ENCODE peak calls at places on chromosomes 5 and 9, in eight cellular contexts. Y is BJ, F is iPS DF 6.9, K is GM12891, R is dorsolateral prefrontal cortex, O is COR-L47, L is A673, S is RPMI8226. M is an unnamed sample.

GRCh38 chr9:6715755-6716643 is 41.8 kb upstream of the KDM4C start:
- DNase-seq in Y (no peak), F (no peak), K (no peak), R (no peak), O (peak), L (no peak), S (peak), M (peak)

GRCh38 chr5:132394681-132395259 is 25.3 kb downstream of the SLC22A5 start:
- DNase-seq in Y (no peak), F (no peak), K (no peak), R (no peak), O (no peak), L (no peak), S (no peak), M (no peak)

GRCh38 chr9:38027714-38028113 is 41.3 kb downstream of the SHB start:
- DNase-seq in Y (no peak), F (no peak), K (no peak), R (no peak), O (peak), L (no peak), S (no peak), M (no peak)

GRCh38 chr5:173704615-173705511 is 88.4 kb upstream of the BOD1 start:
- DNase-seq in Y (no peak), F (no peak), K (no peak), R (no peak), O (no peak), L (no peak), S (no peak), M (no peak)

GRCh38 chr5:35618791-35619190 is 1.1 kb downstream of the SPEF2 start:
- DNase-seq in Y (no peak), F (no peak), K (no peak), R (no peak), O (no peak), L (no peak), S (no peak), M (peak)

GRCh38 chr9:97766092-97766491 is 69.0 kb upstream of the XPA start:
- DNase-seq in Y (peak), F (no peak), K (no peak), R (no peak), O (no peak), L (no peak), S (no peak), M (no peak)

GRCh38 chr5:98570661-98571181 is 202.7 kb upstream of the RGMB start:
- DNase-seq in Y (peak), F (no peak), K (no peak), R (no peak), O (no peak), L (no peak), S (no peak), M (no peak)

GRCh38 chr5:108360280-108360679 is 21.6 kb downstream of the FBXL17 start:
- DNase-seq in Y (no peak), F (no peak), K (no peak), R (no peak), O (no peak), L (no peak), S (no peak), M (no peak)

GRCh38 chr9:125241863-125242739 is 958 bp upstream of the HSPA5 start:
- DNase-seq in Y (no peak), F (no peak), K (no peak), R (peak), O (no peak), L (peak), S (no peak), M (peak)

GRCh38 chr5:622359-622758 is 10.2 kb downstream of the CEP72 start:
- DNase-seq in Y (no peak), F (no peak), K (no peak), R (no peak), O (no peak), L (no peak), S (no peak), M (no peak)

GRCh38 chr5:45252991-45253390 is 443.2 kb downstream of the HCN1 start:
- DNase-seq in Y (no peak), F (no peak), K (no peak), R (no peak), O (no peak), L (peak), S (no peak), M (no peak)

GRCh38 chr9:32587901-32588300 is 14.9 kb upstream of the NDUFB6 start:
- DNase-seq in Y (no peak), F (no peak), K (no peak), R (no peak), O (no peak), L (no peak), S (no peak), M (no peak)

GRCh38 chr9:95181226-95181818 is 136.2 kb downstream of the FANCC start:
- DNase-seq in Y (no peak), F (no peak), K (no peak), R (no peak), O (no peak), L (peak), S (no peak), M (peak)

GRCh38 chr5:84248013-84248412 is 136.7 kb downstream of the EDIL3 start:
- DNase-seq in Y (no peak), F (no peak), K (no peak), R (no peak), O (no peak), L (no peak), S (no peak), M (no peak)

GRCh38 chr5:7668161-7668560 is 182.8 kb downstream of the CFAP90 start:
- DNase-seq in Y (no peak), F (no peak), K (no peak), R (no peak), O (no peak), L (no peak), S (no peak), M (no peak)